ENCODE peak calls at places on chromosomes 13 and 19, in six cellular contexts. K is left ventricle myocardium inferior, J is uterus, D is neural progenitor cell, B is psoas muscle, E is HCT116. Q is an unnamed sample.

GRCh38 chr19:51688665-51689571 is 4.2 kb upstream of the SPACA6 start:
- DNase-seq in K (peak), J (peak), D (peak), B (peak), E (peak), Q (peak)

GRCh38 chr19:23799321-23799720 is 40.6 kb upstream of the ZNF681 start:
- DNase-seq in K (no peak), J (no peak), D (no peak), B (no peak), E (no peak), Q (no peak)

GRCh38 chr19:47020992-47021496 is 1.4 kb downstream of the NPAS1 start:
- DNase-seq in K (no peak), J (no peak), D (peak), B (no peak), E (no peak), Q (no peak)

GRCh38 chr13:63299995-63300394 is 1884.3 kb upstream of the PCDH20 start:
- DNase-seq in K (no peak), J (no peak), D (peak), B (no peak), E (no peak), Q (no peak)

GRCh38 chr19:7773841-7774240 is 10.8 kb downstream of the CLEC4M start:
- DNase-seq in K (no peak), J (no peak), D (no peak), B (no peak), E (no peak), Q (peak)

GRCh38 chr13:98352226-98352625 is 175.2 kb upstream of the RNF113B start:
- DNase-seq in K (no peak), J (no peak), D (no peak), B (no peak), E (no peak), Q (no peak)

GRCh38 chr19:33472696-33473624 is 48.6 kb downstream of the PEPD start:
- DNase-seq in K (no peak), J (no peak), D (no peak), B (no peak), E (no peak), Q (peak)

GRCh38 chr13:26529441-26529840 is 28.0 kb upstream of the WASF3 start:
- DNase-seq in K (peak), J (no peak), D (peak), B (peak), E (no peak), Q (peak)

GRCh38 chr13:85236431-85236830 is 562.8 kb downstream of the SLITRK6 start:
- DNase-seq in K (no peak), J (no peak), D (no peak), B (no peak), E (no peak), Q (peak)

GRCh38 chr19:56111601-56112312 is 9.3 kb downstream of the ZNF787 start:
- DNase-seq in K (peak), J (no peak), D (peak), B (peak), E (no peak), Q (no peak)

GRCh38 chr19:8731428-8732169 is 10.2 kb downstream of the OR2Z1 start:
- DNase-seq in K (no peak), J (no peak), D (peak), B (no peak), E (no peak), Q (no peak)

GRCh38 chr19:5624154-5624663 is 1.3 kb downstream of the SAFB start:
- DNase-seq in K (peak), J (peak), D (peak), B (no peak), E (no peak), Q (peak)

GRCh38 chr13:98978280-98978679 is 416 bp upstream of the DOCK9 start:
- DNase-seq in K (no peak), J (no peak), D (no peak), B (no peak), E (peak), Q (peak)

GRCh38 chr19:57570707-57571106 is 8.0 kb downstream of the ZNF416 start:
- DNase-seq in K (no peak), J (no peak), D (no peak), B (no peak), E (no peak), Q (no peak)

GRCh38 chr19:32651729-32652140 is 23.2 kb downstream of the ANKRD27 start:
- DNase-seq in K (peak), J (no peak), D (peak), B (no peak), E (no peak), Q (no peak)

GRCh38 chr13:100728201-100728600 is 53.6 kb upstream of the TMTC4 start:
- DNase-seq in K (no peak), J (no peak), D (no peak), B (no peak), E (no peak), Q (no peak)

DNA sequence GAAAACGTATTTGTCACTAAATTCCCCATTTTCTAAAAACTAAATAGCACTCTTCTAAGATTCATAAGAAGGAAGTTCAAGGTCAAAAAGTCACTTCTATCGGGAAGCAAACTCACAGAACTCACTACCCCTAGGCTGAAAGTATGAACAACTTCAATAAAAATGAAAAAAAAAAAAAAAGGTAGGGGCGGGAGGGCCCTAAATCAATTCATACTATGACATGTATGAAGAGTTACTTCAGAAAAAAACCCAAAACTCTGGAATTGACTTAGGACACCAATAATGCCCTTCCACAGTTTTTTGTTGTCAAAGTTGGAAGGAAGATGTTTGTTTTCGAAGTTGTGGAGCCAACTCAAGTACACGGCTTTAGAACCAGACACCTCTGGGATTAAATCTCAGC is 1.1 kb downstream of the SUCLA2 start:
- DNase-seq in K (no peak), J (no peak), D (no peak), B (no peak), E (no peak), Q (no peak)
- H3K4me3 ChIP-seq in K (peak), J (peak), D (peak), B (peak), E (peak), Q (peak)

GRCh38 chr13:32045963-32046785 is 14.6 kb downstream of the FRY start:
- DNase-seq in K (no peak), J (peak), D (no peak), B (no peak), E (no peak), Q (peak)
- TF ChIP-seq CTCF in K (no peak), J (no peak), D (no peak), B (no peak), E (no peak), Q (no peak)

GRCh38 chr19:45362291-45362690 is 8.1 kb downstream of the ERCC2 start:
- DNase-seq in K (no peak), J (no peak), D (no peak), B (no peak), E (no peak), Q (no peak)
- H3K4me3 ChIP-seq in K (no peak), J (no peak), D (no peak), B (no peak), E (no peak), Q (no peak)

DNA sequence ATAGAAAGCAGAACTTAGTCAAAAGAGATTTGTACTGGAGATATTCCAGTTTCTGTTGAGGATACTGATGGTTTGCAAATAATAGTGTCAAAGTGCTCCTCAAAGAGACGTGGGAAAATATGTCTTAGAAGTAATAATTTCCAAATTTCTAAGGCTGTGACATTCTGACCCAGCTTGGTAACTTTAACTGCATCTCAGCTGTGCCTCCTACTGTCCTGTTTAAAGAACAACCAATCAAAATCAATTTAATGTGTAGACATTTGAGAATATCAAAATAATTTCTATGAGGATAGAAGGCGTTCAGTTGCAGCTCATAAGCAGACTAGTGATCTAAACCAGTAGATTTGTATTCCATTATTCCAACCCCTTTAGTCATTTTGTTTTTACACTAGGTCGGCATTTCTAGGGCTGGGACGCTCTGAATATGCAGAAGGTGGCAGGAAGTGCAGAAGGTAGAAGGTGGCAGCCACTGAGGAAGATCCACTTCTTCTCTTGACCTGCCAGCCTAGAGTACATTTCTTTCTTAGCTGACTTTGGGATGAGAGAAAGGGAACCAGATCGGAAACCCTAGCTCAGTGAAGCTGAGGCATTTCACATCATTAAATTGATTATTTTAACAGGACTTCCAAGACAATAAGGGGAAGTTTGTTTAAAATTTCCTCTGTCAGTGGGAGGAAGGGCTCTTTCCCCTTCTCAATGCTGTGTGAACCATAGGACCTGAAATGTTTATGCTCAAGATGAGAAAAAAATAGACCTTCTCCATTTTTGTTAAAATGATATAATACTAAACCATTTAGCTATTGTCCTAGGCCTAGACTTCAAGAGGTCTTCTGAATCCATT is 67.5 kb downstream of the COL4A1 start:
- DNase-seq in K (no peak), J (no peak), D (no peak), B (no peak), E (no peak), Q (no peak)
- TF ChIP-seq CTCF in K (no peak), J (no peak), D (no peak), B (no peak), E (no peak), Q (peak)

GRCh38 chr19:35130761-35131720 is 3.8 kb downstream of the LGI4 start:
- DNase-seq in K (no peak), J (no peak), D (no peak), B (no peak), E (no peak), Q (no peak)
- H3K4me3 ChIP-seq in K (no peak), J (no peak), D (no peak), B (no peak), E (no peak), Q (no peak)

GRCh38 chr19:53019684-53020083 is 6.0 kb downstream of the ERVV-1 start:
- DNase-seq in K (no peak), J (no peak), D (peak), B (no peak), E (peak), Q (peak)
- TF ChIP-seq CTCF in K (no peak), J (no peak), D (peak), B (no peak), E (peak), Q (no peak)

DNA sequence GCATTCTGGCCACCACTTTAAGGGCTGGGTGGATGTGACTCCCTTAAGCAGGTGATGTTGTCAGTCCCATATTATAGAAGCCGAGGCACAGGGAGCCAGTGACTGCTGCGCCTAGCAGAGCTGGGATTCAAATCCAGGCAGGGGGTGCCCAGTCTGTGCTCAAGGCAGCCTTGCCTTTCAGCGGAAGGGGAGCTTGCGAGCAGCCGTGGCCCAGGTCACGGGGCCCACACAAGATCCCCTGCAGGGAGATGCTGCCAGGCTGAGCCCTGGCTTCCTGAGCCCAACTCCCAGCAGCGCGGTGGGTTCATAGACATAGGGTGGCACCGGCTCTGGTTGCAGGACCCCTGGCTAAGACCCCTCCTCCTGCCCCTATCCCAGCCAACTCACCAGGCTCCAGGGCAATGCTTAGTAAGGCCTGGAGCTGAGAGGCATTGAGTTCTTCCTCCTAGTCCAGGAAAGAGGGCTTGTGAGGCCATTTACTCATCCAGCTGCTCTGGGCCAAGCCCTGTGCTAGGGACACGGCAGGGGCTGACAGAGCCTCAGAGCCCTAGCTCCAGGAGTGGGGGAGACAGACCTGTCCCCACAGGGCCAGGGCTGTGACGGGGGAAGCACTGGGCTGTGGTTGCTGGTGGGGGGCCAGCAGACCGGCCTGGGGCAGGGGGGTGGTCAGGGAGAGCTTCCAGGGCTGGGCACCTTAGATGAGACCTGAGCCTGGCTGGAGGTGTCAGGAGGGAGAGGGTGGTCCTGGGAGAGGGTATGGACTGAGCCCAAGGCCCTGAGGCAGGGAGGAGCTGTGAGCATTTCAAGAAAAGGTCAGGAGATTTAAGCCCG is 9.6 kb downstream of the CAPN12 start:
- DNase-seq in K (no peak), J (peak), D (peak), B (no peak), E (no peak), Q (peak)
- H3K4me3 ChIP-seq in K (no peak), J (no peak), D (peak), B (no peak), E (peak), Q (peak)

GRCh38 chr19:10074153-10074552 is 12.0 kb upstream of the SHFL start:
- DNase-seq in K (no peak), J (no peak), D (peak), B (no peak), E (peak), Q (peak)
- TF ChIP-seq CTCF in K (peak), J (no peak), D (peak), B (peak), E (peak), Q (peak)